ENCODE peak calls at places on chromosomes 16 and 17, in seven cellular contexts. One of them, this sample, is unnamed. For H3K36me3, the result is how much of the 10 kb centered on the place peaks cover.

GRCh38 chr17:50102164-50102991 is 7.2 kb downstream of the PDK2 start:
- DNase-seq in body of pancreas: peak
- DNase-seq in sigmoid colon: peak
- DNase-seq in fibroblast of lung: no peak
- DNase-seq in IMR-90: no peak
- DNase-seq in H7: no peak
- DNase-seq in GM06990: no peak
- DNase-seq in this sample: no peak

GRCh38 chr17:66781135-66781534 is 53.8 kb upstream of the CACNG5 start:
- DNase-seq in body of pancreas: no peak
- DNase-seq in sigmoid colon: no peak
- DNase-seq in fibroblast of lung: no peak
- DNase-seq in IMR-90: no peak
- DNase-seq in H7: no peak
- DNase-seq in GM06990: no peak
- DNase-seq in this sample: no peak

GRCh38 chr17:223723-224471 is 42.4 kb upstream of the DOC2B start:
- DNase-seq in body of pancreas: peak
- DNase-seq in sigmoid colon: peak
- DNase-seq in fibroblast of lung: no peak
- DNase-seq in IMR-90: no peak
- DNase-seq in H7: no peak
- DNase-seq in GM06990: no peak
- DNase-seq in this sample: no peak

GRCh38 chr16:19167710-19168172 is 299 bp upstream of the SYT17 start:
- DNase-seq in body of pancreas: peak
- DNase-seq in sigmoid colon: no peak
- DNase-seq in fibroblast of lung: peak
- DNase-seq in IMR-90: peak
- DNase-seq in H7: peak
- DNase-seq in GM06990: peak
- DNase-seq in this sample: peak

GRCh38 chr16:50067290-50067853 is 1.6 kb downstream of the HEATR3 start:
- DNase-seq in body of pancreas: no peak
- DNase-seq in sigmoid colon: no peak
- DNase-seq in fibroblast of lung: peak
- DNase-seq in IMR-90: peak
- DNase-seq in H7: peak
- DNase-seq in GM06990: no peak
- DNase-seq in this sample: peak

GRCh38 chr16:50259334-50260205 is 6.8 kb upstream of the ADCY7 start:
- DNase-seq in body of pancreas: no peak
- DNase-seq in sigmoid colon: peak
- DNase-seq in fibroblast of lung: peak
- DNase-seq in IMR-90: no peak
- DNase-seq in H7: peak
- DNase-seq in GM06990: no peak
- DNase-seq in this sample: peak

GRCh38 chr17:39867891-39868553 is at the start of gene ZPBP2:
- DNase-seq in body of pancreas: no peak
- DNase-seq in sigmoid colon: no peak
- DNase-seq in fibroblast of lung: no peak
- DNase-seq in IMR-90: no peak
- DNase-seq in H7: peak
- DNase-seq in GM06990: peak
- DNase-seq in this sample: no peak

GRCh38 chr17:66711936-66712335 is 123.0 kb upstream of the CACNG5 start:
- DNase-seq in body of pancreas: peak
- DNase-seq in sigmoid colon: no peak
- DNase-seq in fibroblast of lung: no peak
- DNase-seq in IMR-90: no peak
- DNase-seq in H7: no peak
- DNase-seq in GM06990: no peak
- DNase-seq in this sample: no peak

GRCh38 chr17:54439816-54440215 is 460.8 kb upstream of the TOM1L1 start:
- DNase-seq in body of pancreas: no peak
- DNase-seq in sigmoid colon: no peak
- DNase-seq in fibroblast of lung: no peak
- DNase-seq in IMR-90: no peak
- DNase-seq in H7: no peak
- DNase-seq in GM06990: no peak
- DNase-seq in this sample: no peak

GRCh38 chr16:87572959-87573358 is 29.3 kb upstream of the JPH3 start:
- DNase-seq in body of pancreas: no peak
- DNase-seq in sigmoid colon: no peak
- DNase-seq in fibroblast of lung: no peak
- DNase-seq in IMR-90: no peak
- DNase-seq in H7: peak
- DNase-seq in GM06990: no peak
- DNase-seq in this sample: no peak

GRCh38 chr16:86609661-86610060 is 31.3 kb downstream of the FOXL1 start:
- DNase-seq in body of pancreas: no peak
- DNase-seq in sigmoid colon: no peak
- DNase-seq in fibroblast of lung: no peak
- DNase-seq in IMR-90: no peak
- DNase-seq in H7: no peak
- DNase-seq in GM06990: no peak
- DNase-seq in this sample: no peak

GRCh38 chr16:29809850-29810698 is 1.9 kb upstream of the PRRT2 start:
- DNase-seq in body of pancreas: no peak
- DNase-seq in sigmoid colon: no peak
- DNase-seq in fibroblast of lung: no peak
- DNase-seq in IMR-90: no peak
- DNase-seq in H7: peak
- DNase-seq in GM06990: no peak
- DNase-seq in this sample: peak
- H3K4me3 ChIP-seq in body of pancreas: no peak
- H3K4me3 ChIP-seq in sigmoid colon: no peak
- H3K4me3 ChIP-seq in fibroblast of lung: no peak
- H3K4me3 ChIP-seq in IMR-90: no peak
- H3K4me3 ChIP-seq in H7: peak
- H3K4me3 ChIP-seq in GM06990: peak
- H3K4me3 ChIP-seq in this sample: no peak

GRCh38 chr16:30359871-30360170 is 4.7 kb upstream of the CD2BP2 start:
- DNase-seq in body of pancreas: no peak
- DNase-seq in sigmoid colon: peak
- DNase-seq in fibroblast of lung: no peak
- DNase-seq in IMR-90: no peak
- DNase-seq in H7: no peak
- DNase-seq in GM06990: no peak
- DNase-seq in this sample: no peak
- H3K36me3 ChIP-seq in body of pancreas: under half
- H3K36me3 ChIP-seq in sigmoid colon: half or more
- H3K36me3 ChIP-seq in fibroblast of lung: under half
- H3K36me3 ChIP-seq in IMR-90: under half
- H3K36me3 ChIP-seq in H7: under half
- H3K36me3 ChIP-seq in GM06990: under half
- H3K36me3 ChIP-seq in this sample: half or more

GRCh38 chr17:41301916-41302901 is at the start of gene KRTAP29-1:
- DNase-seq in body of pancreas: peak
- DNase-seq in sigmoid colon: no peak
- DNase-seq in fibroblast of lung: no peak
- DNase-seq in IMR-90: no peak
- DNase-seq in H7: no peak
- DNase-seq in GM06990: no peak
- DNase-seq in this sample: no peak
- H3K4me3 ChIP-seq in body of pancreas: no peak
- H3K4me3 ChIP-seq in sigmoid colon: no peak
- H3K4me3 ChIP-seq in fibroblast of lung: no peak
- H3K4me3 ChIP-seq in IMR-90: no peak
- H3K4me3 ChIP-seq in H7: no peak
- H3K4me3 ChIP-seq in GM06990: no peak
- H3K4me3 ChIP-seq in this sample: no peak

DNA sequence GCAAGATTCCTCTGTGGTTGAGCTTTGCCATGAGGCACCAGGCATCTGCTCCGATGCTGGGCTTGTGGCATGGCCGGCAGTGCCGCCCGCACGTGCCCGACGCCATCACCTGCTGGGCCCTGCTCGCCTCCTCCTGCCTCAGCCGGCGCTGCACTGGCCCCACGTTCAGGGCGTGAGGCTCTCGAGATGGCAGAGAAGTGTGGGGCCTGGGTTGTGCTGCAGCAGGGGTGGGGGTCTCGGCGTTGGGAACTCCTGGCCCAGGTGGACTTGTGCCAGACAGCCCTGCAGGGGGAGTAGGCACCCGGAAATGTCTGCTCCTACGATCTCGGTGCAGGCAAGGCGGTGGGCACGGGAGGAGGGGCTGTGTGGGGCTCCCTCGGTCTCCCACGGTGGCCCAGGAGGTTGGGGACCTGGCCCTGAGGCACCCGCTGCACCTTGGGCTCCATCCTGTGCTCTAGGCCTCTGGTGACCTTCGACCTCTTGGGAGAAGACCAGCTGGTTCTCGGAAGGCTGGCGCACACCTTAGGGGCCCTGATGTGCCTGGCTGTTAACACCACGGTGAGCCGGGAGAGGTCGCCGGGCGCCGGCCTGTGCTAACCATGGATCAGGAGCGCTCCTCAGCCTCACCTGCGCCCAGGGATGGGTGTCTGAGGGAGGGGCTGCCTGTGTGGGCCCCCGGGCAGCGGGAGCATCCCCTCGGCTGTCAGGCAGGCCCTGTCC is 13.5 kb downstream of the TELO2 start:
- DNase-seq in body of pancreas: no peak
- DNase-seq in sigmoid colon: no peak
- DNase-seq in fibroblast of lung: no peak
- DNase-seq in IMR-90: no peak
- DNase-seq in H7: no peak
- DNase-seq in GM06990: no peak
- DNase-seq in this sample: no peak
- H3K36me3 ChIP-seq in body of pancreas: under half
- H3K36me3 ChIP-seq in sigmoid colon: half or more
- H3K36me3 ChIP-seq in fibroblast of lung: under half
- H3K36me3 ChIP-seq in IMR-90: under half
- H3K36me3 ChIP-seq in H7: under half
- H3K36me3 ChIP-seq in GM06990: under half
- H3K36me3 ChIP-seq in this sample: under half

GRCh38 chr17:57294075-57294474 is 37.8 kb downstream of the MSI2 start:
- DNase-seq in body of pancreas: no peak
- DNase-seq in sigmoid colon: no peak
- DNase-seq in fibroblast of lung: no peak
- DNase-seq in IMR-90: no peak
- DNase-seq in H7: no peak
- DNase-seq in GM06990: no peak
- DNase-seq in this sample: no peak

GRCh38 chr17:57293077-57293476 is 36.8 kb downstream of the MSI2 start:
- DNase-seq in body of pancreas: peak
- DNase-seq in sigmoid colon: no peak
- DNase-seq in fibroblast of lung: no peak
- DNase-seq in IMR-90: no peak
- DNase-seq in H7: no peak
- DNase-seq in GM06990: no peak
- DNase-seq in this sample: no peak

GRCh38 chr17:57295526-57296023 is 39.3 kb downstream of the MSI2 start:
- DNase-seq in body of pancreas: no peak
- DNase-seq in sigmoid colon: no peak
- DNase-seq in fibroblast of lung: peak
- DNase-seq in IMR-90: peak
- DNase-seq in H7: no peak
- DNase-seq in GM06990: no peak
- DNase-seq in this sample: no peak

GRCh38 chr17:57296231-57296630 is 39.9 kb downstream of the MSI2 start:
- DNase-seq in body of pancreas: no peak
- DNase-seq in sigmoid colon: no peak
- DNase-seq in fibroblast of lung: no peak
- DNase-seq in IMR-90: no peak
- DNase-seq in H7: no peak
- DNase-seq in GM06990: no peak
- DNase-seq in this sample: no peak

DNA sequence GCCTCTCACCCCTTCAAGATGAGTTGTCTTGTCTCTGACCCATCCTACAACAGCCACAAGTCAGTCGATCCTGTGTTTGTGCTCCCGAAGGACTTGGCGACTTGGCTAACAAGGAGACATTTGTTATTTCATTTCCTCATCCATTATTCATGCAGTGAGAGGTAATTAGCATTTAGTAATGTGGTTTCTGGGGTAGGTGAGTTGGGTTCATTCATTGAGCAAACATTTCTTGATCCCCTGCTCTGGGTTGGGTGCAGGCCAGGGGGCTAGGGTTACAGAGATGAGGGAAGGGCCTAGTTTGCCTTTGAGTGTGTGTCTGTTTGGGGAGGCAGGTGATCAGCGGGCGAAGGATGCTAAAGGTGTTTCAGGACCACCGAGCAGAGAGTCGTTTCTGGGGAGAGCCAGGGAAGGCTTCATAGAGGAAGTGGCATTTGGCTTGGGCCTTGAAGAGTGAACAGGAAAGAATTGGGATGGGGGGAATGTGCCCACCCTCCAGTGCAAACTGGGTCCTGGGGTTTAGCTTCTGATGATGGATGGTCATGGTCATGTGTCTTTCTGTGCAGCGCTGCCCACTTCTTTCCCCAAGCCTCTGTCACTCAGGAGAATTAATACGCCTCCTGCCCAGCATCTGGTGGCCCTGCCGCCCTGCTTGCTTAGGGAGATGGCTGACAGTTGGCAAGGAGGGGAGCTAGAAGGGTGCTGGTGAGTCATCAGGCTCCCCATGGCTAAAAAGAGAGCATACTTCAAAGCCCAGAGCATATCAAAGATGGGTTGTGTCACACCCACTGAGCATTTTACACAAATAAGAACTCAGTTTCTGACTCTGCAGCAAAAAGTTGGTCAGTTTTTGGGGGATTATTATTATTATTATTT is 38.5 kb downstream of the MSI2 start:
- DNase-seq in body of pancreas: no peak
- DNase-seq in sigmoid colon: no peak
- DNase-seq in fibroblast of lung: peak
- DNase-seq in IMR-90: peak
- DNase-seq in H7: no peak
- DNase-seq in GM06990: no peak
- DNase-seq in this sample: peak
- H3K4me3 ChIP-seq in body of pancreas: no peak
- H3K4me3 ChIP-seq in sigmoid colon: no peak
- H3K4me3 ChIP-seq in fibroblast of lung: no peak
- H3K4me3 ChIP-seq in IMR-90: no peak
- H3K4me3 ChIP-seq in H7: no peak
- H3K4me3 ChIP-seq in GM06990: no peak
- H3K4me3 ChIP-seq in this sample: no peak

DNA sequence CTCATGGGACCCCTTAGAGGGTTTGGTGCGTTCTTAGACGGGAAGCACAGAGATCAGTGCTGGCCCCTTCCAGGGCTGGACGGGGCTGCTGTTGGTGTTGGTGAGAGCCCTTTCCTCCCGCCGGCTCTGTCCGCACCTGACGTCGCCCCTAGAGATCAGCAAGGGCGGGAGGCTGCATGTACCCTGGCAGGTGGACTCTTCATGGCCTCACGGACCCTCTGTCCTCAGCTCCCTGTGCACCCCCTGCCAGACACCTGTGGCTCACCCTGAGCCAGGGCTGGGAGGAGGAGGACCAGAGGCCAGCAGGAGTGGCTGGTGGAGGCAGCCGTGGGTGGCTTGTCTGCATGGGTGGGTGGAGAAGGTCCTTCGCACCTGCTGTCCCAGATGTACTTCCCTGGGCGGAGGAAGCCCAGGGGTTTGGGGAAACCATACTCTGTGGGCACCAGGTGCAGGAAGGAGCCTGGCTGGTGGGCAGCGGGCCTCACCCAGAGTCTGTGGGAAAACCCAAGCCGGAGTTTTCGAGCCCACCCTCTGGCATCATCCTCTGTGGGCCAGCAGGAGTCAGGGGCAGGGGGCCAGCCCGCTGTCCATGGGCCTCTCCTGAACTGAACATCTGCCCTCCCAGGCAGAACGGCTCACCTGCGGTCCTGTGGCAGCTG is 348.6 kb downstream of the SEC14L1 start:
- DNase-seq in body of pancreas: no peak
- DNase-seq in sigmoid colon: no peak
- DNase-seq in fibroblast of lung: no peak
- DNase-seq in IMR-90: no peak
- DNase-seq in H7: peak
- DNase-seq in GM06990: peak
- DNase-seq in this sample: no peak
- H3K36me3 ChIP-seq in body of pancreas: under half
- H3K36me3 ChIP-seq in sigmoid colon: half or more
- H3K36me3 ChIP-seq in fibroblast of lung: half or more
- H3K36me3 ChIP-seq in IMR-90: half or more
- H3K36me3 ChIP-seq in H7: under half
- H3K36me3 ChIP-seq in GM06990: half or more
- H3K36me3 ChIP-seq in this sample: half or more

This sample was measured in MG63.